ENCODE peak calls at places on chromosomes 3 and 15, in four cellular contexts. F, W, S and M are unnamed samples.

GRCh38 chr3:14616606-14617507 is 34.7 kb upstream of the CCDC174 start:
- DNase-seq in S (peak; percentile 31), F (no peak), W (no peak), M (no peak)

GRCh38 chr15:90593469-90594158 is 63.9 kb downstream of the CRTC3 start:
- DNase-seq in W (peak; percentile 37), S (no peak), F (no peak), M (no peak)

GRCh38 chr3:62229908-62230307 is 143.4 kb downstream of the FEZF2 start:
- DNase-seq in F (peak; percentile 17), W (no peak), S (peak; percentile 19), M (no peak)

GRCh38 chr15:72285927-72286516 is 13.7 kb upstream of the PARP6 start:
- DNase-seq in F (peak; percentile 52), S (peak; percentile 55), W (peak; percentile 32), M (no peak)

GRCh38 chr3:55459838-55460237 is 27.3 kb downstream of the WNT5A start:
- DNase-seq in W (no peak), S (no peak), F (no peak), M (no peak)

GRCh38 chr3:119194237-119195150 is 21.1 kb downstream of the UPK1B start:
- DNase-seq in W (no peak), F (no peak), S (no peak), M (no peak)

GRCh38 chr15:78209646-78210348 is 24.6 kb downstream of the ACSBG1 start:
- DNase-seq in W (no peak), F (no peak), S (no peak), M (no peak)

GRCh38 chr15:71440479-71441071 is 325.3 kb downstream of the THSD4 start:
- DNase-seq in F (peak; percentile 84), W (peak; percentile 11), S (peak; percentile 82), M (no peak)

GRCh38 chr15:90035835-90036220 is 34.7 kb downstream of the ZNF710 start:
- DNase-seq in W (no peak), S (no peak), F (no peak), M (no peak)

GRCh38 chr15:77831989-77832388 is 199.3 kb upstream of the LINGO1 start:
- DNase-seq in W (no peak), F (no peak), S (peak; percentile 6), M (no peak)

GRCh38 chr15:68379058-68379758 is 52.8 kb downstream of the ITGA11 start:
- DNase-seq in S (no peak), W (no peak), F (no peak), M (no peak)